ENCODE peak calls at places on chromosome 5, in four cellular contexts. Q is AML-193, Z is KG1, O is EL. B is an unnamed sample.

GRCh38 chr5:143695244-143695885 is 116.6 kb upstream of the HMHB1 start:
- DNase-seq in Q (no peak), O (no peak), Z (no peak), B (no peak)

GRCh38 chr5:159424123-159424522 is 93.8 kb upstream of the IL12B start:
- DNase-seq in O (no peak), Z (no peak), Q (no peak), B (no peak)

GRCh38 chr5:34891981-34892380 is 23.3 kb downstream of the RAD1 start:
- DNase-seq in Q (no peak), Z (no peak), O (peak; percentile 81), B (peak; percentile 51)

GRCh38 chr5:168943999-168944398 is 356.9 kb downstream of the SLIT3 start:
- DNase-seq in Q (no peak), Z (no peak), O (no peak), B (no peak)

GRCh38 chr5:64977779-64978178 is 209.0 kb downstream of the CWC27 start:
- DNase-seq in O (peak; percentile 30), Z (no peak), Q (no peak), B (peak; percentile 17)

GRCh38 chr5:136079195-136079985 is 50.6 kb downstream of the TGFBI start:
- DNase-seq in O (no peak), Q (no peak), Z (no peak), B (no peak)

GRCh38 chr5:4547547-4547946 is 592.6 kb upstream of the ADAMTS16 start:
- DNase-seq in Q (no peak), O (no peak), Z (no peak), B (no peak)

GRCh38 chr5:169584998-169585451 is 1.5 kb downstream of the SPDL1 start:
- DNase-seq in Z (no peak), O (peak; percentile 21), Q (no peak), B (no peak)

GRCh38 chr5:103800728-103801127 is 238.1 kb upstream of the NUDT12 start:
- DNase-seq in Z (no peak), O (no peak), Q (no peak), B (peak; percentile 66)

GRCh38 chr5:66653380-66653779 is 57.2 kb downstream of the MAST4 start:
- DNase-seq in Q (no peak), Z (no peak), O (peak; percentile 55), B (peak; percentile 71)

GRCh38 chr5:38110130-38110529 is 148.2 kb upstream of the EGFLAM start:
- DNase-seq in O (no peak), Q (no peak), Z (no peak), B (no peak)

GRCh38 chr5:151047814-151048425 is 27.5 kb downstream of the GPX3 start:
- DNase-seq in O (no peak), Z (no peak), Q (no peak), B (no peak)

GRCh38 chr5:122121782-122122465 is 7.4 kb upstream of the ZNF474 start:
- DNase-seq in O (no peak), Z (no peak), Q (no peak), B (peak; percentile 84)

GRCh38 chr5:56123531-56124243 is 109.4 kb downstream of the ANKRD55 start:
- DNase-seq in Z (no peak), Q (no peak), O (peak; percentile 100), B (peak; percentile 100)

GRCh38 chr5:12934722-12935121 is 1009.8 kb downstream of the DNAH5 start:
- DNase-seq in Z (no peak), Q (no peak), O (no peak), B (no peak)

GRCh38 chr5:138936225-138936967 is 61.3 kb upstream of the LRRTM2 start:
- DNase-seq in O (no peak), Z (no peak), Q (no peak), B (no peak)

GRCh38 chr5:135221696-135222095 is 177.3 kb downstream of the MACROH2A1 start:
- DNase-seq in O (no peak), Z (no peak), Q (no peak), B (no peak)

GRCh38 chr5:98742395-98743073 is 30.9 kb upstream of the RGMB start:
- DNase-seq in Q (no peak), Z (no peak), O (no peak), B (no peak)

GRCh38 chr5:78095119-78095518 is 199.4 kb downstream of the AP3B1 start:
- DNase-seq in Q (no peak), O (no peak), Z (no peak), B (no peak)

GRCh38 chr5:136957428-136957827 is 541.7 kb downstream of the SPOCK1 start:
- DNase-seq in Q (no peak), Z (no peak), O (no peak), B (no peak)

GRCh38 chr5:138241688-138242547 is 28.8 kb upstream of the CDC23 start:
- DNase-seq in Z (no peak), O (peak; percentile 45), Q (no peak), B (peak; percentile 11)

GRCh38 chr5:143006511-143006910 is 236.3 kb downstream of the ARHGAP26 start:
- DNase-seq in O (no peak), Q (no peak), Z (no peak), B (no peak)

GRCh38 chr5:45113726-45114125 is 305.0 kb downstream of the MRPS30 start:
- DNase-seq in Z (no peak), Q (no peak), O (no peak), B (no peak)

GRCh38 chr5:122882836-122883235 is 37.4 kb downstream of the SNX24 start:
- DNase-seq in O (peak; percentile 48), Z (no peak), Q (no peak), B (peak; percentile 57)

GRCh38 chr5:151480859-151481258 is 33.5 kb downstream of the SLC36A1 start:
- DNase-seq in Q (no peak), Z (no peak), O (peak; percentile 56), B (peak; percentile 36)

GRCh38 chr5:68330564-68330963 is 115.0 kb downstream of the PIK3R1 start:
- DNase-seq in Z (no peak), O (peak; percentile 38), Q (no peak), B (peak; percentile 39)

GRCh38 chr5:175653763-175654162 is 4.1 kb upstream of the HRH2 start:
- DNase-seq in Z (no peak), Q (no peak), O (no peak), B (no peak)

GRCh38 chr5:16464664-16465543 is 696 bp downstream of the ZNF622 start:
- DNase-seq in Q (no peak), Z (peak; percentile 4), O (no peak), B (peak; percentile 30)

GRCh38 chr5:170327802-170328201 is 30.2 kb upstream of the LCP2 start:
- DNase-seq in Q (peak; percentile 40), O (no peak), Z (peak; percentile 73), B (no peak)

GRCh38 chr5:146890733-146891440 is 12.3 kb upstream of the PPP2R2B start:
- DNase-seq in Z (no peak), O (no peak), Q (peak; percentile 40), B (no peak)

GRCh38 chr5:115601709-115602584 is at the start of gene TICAM2:
- DNase-seq in Z (no peak), O (peak; percentile 87), Q (peak; percentile 67), B (peak; percentile 75)

GRCh38 chr5:150057996-150058395 is 28.4 kb downstream of the CSF1R start:
- DNase-seq in Q (no peak), O (no peak), Z (no peak), B (no peak)